ENCODE peak calls at places on chromosomes 4 and X, in ten cellular contexts. Y is T-helper 2 cell; H is T-helper 1 cell; X is breast epithelium; S is LNCaP clone FGC; Q is DMS79; U is C1 segment of cervical spinal cord; L is H54; I is HFFc6; R is activated CD4-positive, alpha-beta T cell treated with anti-CD3 and anti-CD28 coated beads, Interleukin-2, amount 50 U/mL, for 1 hour. F is an unnamed sample.

GRCh38 chr4:38867478-38868054 is at the start of gene FAM114A1:
- DNase-seq in Y (no peak), H (peak; percentile 15), X (peak; percentile 51), S (peak; percentile 13), Q (no peak), U (peak; percentile 55), L (peak; percentile 70), I (peak; percentile 48), R (no peak), F (no peak)

GRCh38 chrX:109880629-109881028 is 122.3 kb upstream of the TMEM164 start:
- DNase-seq in Y (no peak), H (no peak), X (no peak), S (no peak), Q (no peak), U (no peak), L (no peak), I (no peak), R (no peak), F (no peak)

GRCh38 chr4:5045099-5045498 is 6.2 kb upstream of the STK32B start:
- DNase-seq in Y (no peak), H (no peak), X (no peak), S (no peak), Q (no peak), U (no peak), L (no peak), I (no peak), R (no peak), F (no peak)

GRCh38 chrX:54920610-54921426 is at the start of gene TRO:
- DNase-seq in Y (no peak), H (no peak), X (no peak), S (no peak), Q (peak; percentile 0), U (peak; percentile 6), L (no peak), I (no peak), R (no peak), F (no peak)

GRCh38 chr4:170138580-170139194 is 48.9 kb upstream of the AADAT start:
- DNase-seq in Y (no peak), H (peak; percentile 61), X (peak; percentile 53), S (peak; percentile 51), Q (peak; percentile 6), U (peak; percentile 3), L (peak; percentile 23), I (peak; percentile 60), R (peak; percentile 66), F (no peak)

GRCh38 chrX:21408324-21408723 is 34.1 kb downstream of the CNKSR2 start:
- DNase-seq in Y (no peak), H (no peak), X (no peak), S (peak; percentile 23), Q (peak; percentile 0), U (no peak), L (no peak), I (no peak), R (no peak), F (no peak)

GRCh38 chr4:102493257-102493656 is 7.9 kb upstream of the NFKB1 start:
- DNase-seq in Y (no peak), H (no peak), X (no peak), S (no peak), Q (no peak), U (no peak), L (no peak), I (no peak), R (no peak), F (no peak)

GRCh38 chr4:139808381-139809206 is 143.0 kb downstream of the MGST2 start:
- DNase-seq in Y (no peak), H (no peak), X (no peak), S (no peak), Q (no peak), U (no peak), L (no peak), I (no peak), R (no peak), F (no peak)

GRCh38 chr4:2412885-2413716 is 5.3 kb downstream of the ZFYVE28 start:
- DNase-seq in Y (peak; percentile 99), H (peak; percentile 99), X (peak; percentile 67), S (no peak), Q (peak; percentile 69), U (peak; percentile 58), L (peak; percentile 90), I (peak; percentile 95), R (peak; percentile 85), F (peak; percentile 64)